ENCODE peak calls at places on chromosome 14, in four cellular contexts. A is GM23248, S is HCT116, O is fibroblast of lung. W is an unnamed sample.
A peak's percentile ranks its signal among the peaks of the same experiment; 100 is the strongest.

GRCh38 chr14:37864861-37865718 is 269.7 kb downstream of the TTC6 start:
- DNase-seq in O (peak; percentile 51), A (peak; percentile 87), S (no peak), W (no peak)

GRCh38 chr14:86943391-86944365 is 1049.3 kb downstream of the GALC start:
- DNase-seq in O (no peak), S (no peak), A (no peak), W (no peak)

GRCh38 chr14:73058923-73059311 is 583 bp downstream of the RBM25 start:
- DNase-seq in S (no peak), O (peak; percentile 40), A (peak; percentile 67), W (peak; percentile 31)

GRCh38 chr14:24852312-24853060 is 197.5 kb downstream of the STXBP6 start:
- DNase-seq in O (no peak), S (no peak), A (no peak), W (no peak)

GRCh38 chr14:34867199-34867598 is 8.0 kb downstream of the BAZ1A start:
- DNase-seq in S (no peak), O (no peak), A (no peak), W (no peak)

GRCh38 chr14:89912667-89913211 is 41.8 kb downstream of the EFCAB11 start:
- DNase-seq in O (peak; percentile 98), S (no peak), A (peak; percentile 99), W (no peak)

GRCh38 chr14:77098470-77099353 is 654 bp downstream of the CIPC start:
- DNase-seq in S (no peak), A (peak; percentile 57), O (no peak), W (peak; percentile 20)

GRCh38 chr14:90419200-90419599 is 22.4 kb downstream of the CALM1 start:
- DNase-seq in O (peak; percentile 97), A (peak; percentile 95), S (peak; percentile 47), W (no peak)

GRCh38 chr14:21054768-21055145 is 2.9 kb upstream of the RNASE8 start:
- DNase-seq in A (no peak), S (no peak), O (no peak), W (no peak)

GRCh38 chr14:47277703-47278102 is 397.7 kb downstream of the MDGA2 start:
- DNase-seq in O (peak; percentile 38), A (no peak), S (no peak), W (no peak)

GRCh38 chr14:24259282-24260025 is 3.5 kb downstream of the TGM1 start:
- DNase-seq in O (peak; percentile 68), A (peak; percentile 21), S (no peak), W (no peak)

GRCh38 chr14:67079836-67080235 is 109.4 kb upstream of the GARIN2 start:
- DNase-seq in A (no peak), O (no peak), S (no peak), W (no peak)

DNA sequence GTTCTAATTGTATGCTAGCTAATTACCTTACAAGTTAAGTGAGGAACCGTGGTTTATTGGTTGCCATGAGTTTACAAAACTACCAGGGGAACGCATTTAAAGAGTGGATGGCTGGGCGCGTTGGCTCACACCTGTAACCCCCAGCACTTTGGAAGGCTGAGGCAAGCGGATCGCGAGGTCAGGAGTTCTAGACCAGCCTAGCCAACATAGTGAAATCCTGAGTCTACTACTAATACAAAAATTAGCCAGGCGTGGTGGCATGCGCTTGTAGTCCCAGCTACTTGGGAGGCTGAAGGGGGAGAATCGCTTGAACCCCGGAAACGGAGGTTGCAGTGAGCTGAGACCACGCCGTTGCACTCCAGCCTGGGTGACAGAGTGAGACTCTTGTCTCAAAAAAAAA is 2.2 kb downstream of the EIF5 start:
- DNase-seq in A (no peak), O (no peak), S (no peak), W (no peak)
- H3K79me2 ChIP-seq in A (peaks cover 76% of the 10 kb centered on the region), O (peaks cover 53% of the 10 kb centered on the region), S (peaks cover 66% of the 10 kb centered on the region), W (peaks cover 52% of the 10 kb centered on the region)

DNA sequence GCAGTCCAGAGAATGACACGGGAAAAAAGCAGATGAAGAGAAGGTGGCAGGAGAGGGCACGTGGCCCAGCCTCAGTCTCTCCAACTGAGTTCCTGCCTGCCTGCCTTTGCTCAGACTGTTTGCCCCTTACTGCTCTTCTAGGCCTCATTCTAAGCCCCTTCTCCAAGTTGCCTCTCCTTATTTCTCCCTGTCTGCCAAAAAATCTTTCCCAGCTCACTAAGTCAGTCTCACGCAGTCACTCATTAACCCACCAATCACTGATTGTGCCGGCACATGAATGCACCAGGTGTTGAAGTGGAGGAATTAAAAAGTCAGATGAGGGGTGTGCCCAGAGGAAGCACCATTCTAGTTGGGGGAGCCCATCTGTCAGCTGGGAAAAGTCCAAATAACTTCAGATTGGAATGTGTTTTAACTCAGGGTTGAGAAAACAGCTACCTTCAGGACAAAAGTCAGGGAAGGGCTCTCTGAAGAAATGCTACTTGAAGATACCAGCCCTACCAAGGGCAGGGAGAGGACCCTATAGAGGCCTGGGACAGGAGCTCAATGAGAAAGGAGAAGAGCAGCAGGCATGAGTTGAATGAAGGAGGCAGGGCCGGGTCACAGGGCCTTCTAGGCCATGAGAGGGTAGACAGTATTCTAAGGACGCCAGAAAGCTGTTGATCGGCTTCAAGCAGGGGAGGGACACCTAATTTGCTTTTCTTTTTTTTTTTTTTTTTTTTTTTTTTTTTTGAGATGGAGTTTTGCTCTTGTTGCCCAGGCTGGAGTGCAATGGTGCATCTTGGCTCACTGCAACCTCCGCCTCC is 40.9 kb downstream of the DAD1 start:
- DNase-seq in A (no peak), O (no peak), S (no peak), W (no peak)
- H3K27ac ChIP-seq in A (no peak overlapping the region), O (no peak overlapping the region), S (no peak overlapping the region), W (no peak overlapping the region)

DNA sequence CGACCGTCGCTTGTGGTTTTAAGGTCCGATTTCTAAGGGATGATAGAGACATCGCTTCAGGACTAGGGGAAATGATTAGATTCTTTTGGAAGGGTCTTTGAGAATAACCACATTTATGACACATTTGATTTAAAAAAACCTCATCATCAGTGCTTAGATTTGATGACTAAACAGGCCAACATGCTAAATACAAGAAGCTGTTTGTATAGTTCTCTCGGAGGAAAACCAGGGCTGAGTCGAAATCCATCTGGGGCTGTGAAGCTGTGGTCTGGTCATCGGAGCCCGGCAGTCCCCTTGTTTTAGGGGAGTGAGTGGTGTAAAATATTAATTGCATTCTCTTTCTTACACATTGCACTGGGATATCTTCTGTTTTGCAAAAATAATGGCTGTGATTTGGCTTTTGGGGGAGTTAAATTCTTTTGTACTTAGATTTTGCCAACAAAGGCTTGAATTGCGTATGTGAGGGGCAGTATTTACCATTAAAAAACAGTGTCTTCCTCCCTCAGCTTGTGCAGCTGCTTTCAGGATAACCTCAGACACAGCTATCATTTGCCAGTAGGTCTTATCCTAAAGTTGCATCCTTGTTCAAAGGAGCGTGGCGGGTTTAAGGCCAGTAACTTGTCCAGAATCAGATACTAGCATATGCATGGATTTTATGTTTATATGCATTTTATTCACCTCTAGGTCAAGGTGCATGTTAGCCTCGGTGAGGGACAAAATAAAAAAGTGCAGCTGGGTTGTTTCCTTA is 598 bp downstream of the GNG2 start:
- DNase-seq in S (no peak), O (peak; percentile 62), A (peak; percentile 78), W (peak; percentile 29)
- H3K4me1 ChIP-seq in S (no peaks in the 10 kb centered on the region), O (peaks cover 12% of the 10 kb centered on the region), A (peaks cover 34% of the 10 kb centered on the region), W (peaks cover 28% of the 10 kb centered on the region)

DNA sequence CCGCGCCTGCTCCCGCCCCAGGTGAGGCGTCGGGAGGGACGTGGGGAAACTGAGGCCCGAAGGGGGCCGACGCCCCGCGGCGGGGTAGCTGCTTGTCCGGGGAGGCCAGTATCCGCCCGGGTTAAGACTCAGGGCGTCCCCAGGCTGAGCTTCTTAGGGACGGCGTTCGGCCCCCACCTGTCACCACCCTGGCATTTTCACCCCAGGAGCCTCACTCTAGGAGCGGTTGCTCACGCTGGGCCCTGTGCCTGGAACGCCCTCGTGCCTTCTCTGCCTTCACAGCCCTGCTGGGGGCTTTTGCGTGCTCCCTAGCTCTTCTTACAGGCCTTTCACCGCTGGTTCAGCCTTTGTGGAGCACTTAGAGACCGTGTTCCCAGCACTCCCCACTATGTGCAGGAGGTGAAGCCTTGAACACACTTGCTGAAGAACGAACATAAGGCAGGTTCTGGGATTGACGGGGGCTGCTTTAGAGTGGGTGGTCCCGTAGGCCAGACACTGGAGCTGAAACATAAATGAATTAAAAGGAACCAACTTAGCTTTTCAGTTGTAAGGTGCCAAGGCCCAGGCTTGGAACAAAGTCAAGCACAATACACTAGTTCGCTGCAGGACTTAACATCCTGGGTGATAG is 601 bp downstream of the ZNF839 start:
- DNase-seq in O (peak; percentile 62), A (peak; percentile 88), S (no peak), W (peak; percentile 57)
- H3K79me2 ChIP-seq in O (peaks cover 4% of the 10 kb centered on the region), A (peaks cover 17% of the 10 kb centered on the region), S (peaks cover 19% of the 10 kb centered on the region), W (peaks cover 10% of the 10 kb centered on the region)

GRCh38 chr14:68945190-68945584 is 33.9 kb downstream of the ACTN1 start:
- DNase-seq in O (no peak), S (no peak), A (no peak), W (no peak)

GRCh38 chr14:68942281-68943035 is 36.6 kb downstream of the ACTN1 start:
- DNase-seq in S (no peak), A (no peak), O (no peak), W (no peak)

GRCh38 chr14:68941820-68942219 is 37.3 kb downstream of the ACTN1 start:
- DNase-seq in O (peak; percentile 97), S (no peak), A (peak; percentile 94), W (no peak)

GRCh38 chr14:68944162-68944561 is 34.9 kb downstream of the ACTN1 start:
- DNase-seq in O (no peak), S (no peak), A (no peak), W (no peak)

DNA sequence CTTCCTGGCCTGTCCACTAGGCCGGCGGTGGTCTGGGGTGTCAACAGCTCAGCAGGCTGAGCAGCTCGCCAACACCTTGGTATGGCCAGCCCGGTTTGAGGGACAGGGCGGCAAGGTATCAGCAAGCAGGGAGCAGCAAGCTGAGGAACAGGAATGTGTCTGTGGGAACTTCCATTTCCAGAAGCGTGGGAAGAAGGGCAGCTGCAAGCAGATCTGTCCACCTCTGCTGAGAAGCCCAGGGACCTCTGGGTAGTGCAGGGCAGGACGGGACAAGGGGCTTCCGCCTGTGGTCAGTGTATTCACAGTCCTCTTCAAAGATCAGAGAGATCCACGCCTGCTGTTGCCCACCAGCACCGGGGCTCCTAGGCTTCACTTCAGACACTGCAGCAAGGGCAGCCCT is 36.0 kb downstream of the ACTN1 start:
- DNase-seq in S (no peak), A (no peak), O (no peak), W (no peak)
- H3K27ac ChIP-seq in S (no peak overlapping the region), A (peak overlapping the region; percentile 75), O (peak overlapping the region; percentile 79), W (no peak overlapping the region)

GRCh38 chr14:58641509-58641908 is 3.7 kb downstream of the DACT1 start:
- DNase-seq in A (no peak), S (no peak), O (no peak), W (no peak)
- H3K4me1 ChIP-seq in A (peaks cover 22% of the 10 kb centered on the region), S (peaks cover 7% of the 10 kb centered on the region), O (peaks cover 4% of the 10 kb centered on the region), W (no peaks in the 10 kb centered on the region)

GRCh38 chr14:65588426-65589140 is 176.1 kb downstream of the FUT8 start:
- DNase-seq in O (peak; percentile 43), A (no peak), S (no peak), W (no peak)
- H3K79me2 ChIP-seq in O (no peaks in the 10 kb centered on the region), A (peaks cover 58% of the 10 kb centered on the region), S (no peaks in the 10 kb centered on the region), W (peaks cover 93% of the 10 kb centered on the region)

W was measured in OCI-LY7.